ENCODE peak calls at places on chromosomes 6 and 20, in seven cellular contexts. M is epithelial cell of esophagus, P is Calu3, B is HS-27A, Y is kidney, A is NCI-H1436, V is astrocyte. F is an unnamed sample.

GRCh38 chr6:36285187-36285612 is 15.3 kb downstream of the PNPLA1 start:
- DNase-seq in M (no peak), P (no peak), B (no peak), Y (no peak), A (no peak), V (no peak), F (no peak)

GRCh38 chr6:36197739-36198221 is 1.2 kb downstream of the BRPF3 start:
- DNase-seq in M (no peak), P (no peak), B (no peak), Y (peak; percentile 77), A (no peak), V (no peak), F (no peak)

GRCh38 chr6:155120034-155120433 is 124.9 kb downstream of the TIAM2 start:
- DNase-seq in M (no peak), P (no peak), B (no peak), Y (no peak), A (no peak), V (peak; percentile 87), F (peak; percentile 32)

GRCh38 chr6:112651239-112651638 is 304.1 kb downstream of the RFPL4B start:
- DNase-seq in M (no peak), P (no peak), B (no peak), Y (no peak), A (no peak), V (no peak), F (no peak)

GRCh38 chr20:25571817-25572216 is 13.5 kb downstream of the NINL start:
- DNase-seq in M (no peak), P (no peak), B (no peak), Y (no peak), A (no peak), V (no peak), F (no peak)

GRCh38 chr6:15244605-15245360 is 1.1 kb upstream of the JARID2 start:
- DNase-seq in M (peak; percentile 73), P (peak; percentile 47), B (no peak), Y (peak; percentile 94), A (peak; percentile 41), V (peak; percentile 59), F (peak; percentile 56)

GRCh38 chr20:46078954-46079353 is 10.8 kb downstream of the NCOA5 start:
- DNase-seq in M (no peak), P (no peak), B (no peak), Y (no peak), A (no peak), V (no peak), F (no peak)

GRCh38 chr6:15823838-15824414 is 161.1 kb upstream of the DTNBP1 start:
- DNase-seq in M (no peak), P (no peak), B (no peak), Y (no peak), A (no peak), V (no peak), F (no peak)

GRCh38 chr6:112485813-112486212 is 138.7 kb downstream of the RFPL4B start:
- DNase-seq in M (no peak), P (no peak), B (no peak), Y (no peak), A (no peak), V (no peak), F (no peak)

GRCh38 chr6:87481936-87482335 is 9.2 kb downstream of the SLC35A1 start:
- DNase-seq in M (no peak), P (no peak), B (no peak), Y (no peak), A (no peak), V (no peak), F (peak; percentile 27)